ENCODE peak calls at places on chromosome 7, in ten cellular contexts. One of them, this sample, is unnamed.

GRCh38 chr7:45681596-45682357 is 107.6 kb downstream of the ADCY1 start:
- DNase-seq in astrocyte: no peak
- DNase-seq in lower lobe of right lung: no peak
- DNase-seq in psoas muscle: no peak
- DNase-seq in fibroblast of pulmonary artery: no peak
- DNase-seq in heart left ventricle: no peak
- DNase-seq in IMR-90: no peak
- DNase-seq in lower leg skin: no peak
- DNase-seq in thoracic aorta: no peak
- DNase-seq in AG10803: no peak
- DNase-seq in this sample: no peak

GRCh38 chr7:148078126-148078525 is 512.4 kb upstream of the C7orf33 start:
- DNase-seq in astrocyte: no peak
- DNase-seq in lower lobe of right lung: no peak
- DNase-seq in psoas muscle: no peak
- DNase-seq in fibroblast of pulmonary artery: no peak
- DNase-seq in heart left ventricle: no peak
- DNase-seq in IMR-90: no peak
- DNase-seq in lower leg skin: no peak
- DNase-seq in thoracic aorta: no peak
- DNase-seq in AG10803: no peak
- DNase-seq in this sample: no peak

GRCh38 chr7:11191574-11192220 is 218.0 kb downstream of the PHF14 start:
- DNase-seq in astrocyte: no peak
- DNase-seq in lower lobe of right lung: no peak
- DNase-seq in psoas muscle: no peak
- DNase-seq in fibroblast of pulmonary artery: no peak
- DNase-seq in heart left ventricle: no peak
- DNase-seq in IMR-90: no peak
- DNase-seq in lower leg skin: no peak
- DNase-seq in thoracic aorta: no peak
- DNase-seq in AG10803: no peak
- DNase-seq in this sample: no peak

GRCh38 chr7:113085781-113086390 is 741 bp downstream of the GPR85 start:
- DNase-seq in astrocyte: peak; percentile 41
- DNase-seq in lower lobe of right lung: no peak
- DNase-seq in psoas muscle: no peak
- DNase-seq in fibroblast of pulmonary artery: peak; percentile 18
- DNase-seq in heart left ventricle: no peak
- DNase-seq in IMR-90: peak; percentile 23
- DNase-seq in lower leg skin: no peak
- DNase-seq in thoracic aorta: no peak
- DNase-seq in AG10803: peak; percentile 34
- DNase-seq in this sample: peak; percentile 45

GRCh38 chr7:11792122-11792521 is 39.9 kb downstream of the THSD7A start:
- DNase-seq in astrocyte: no peak
- DNase-seq in lower lobe of right lung: no peak
- DNase-seq in psoas muscle: no peak
- DNase-seq in fibroblast of pulmonary artery: no peak
- DNase-seq in heart left ventricle: no peak
- DNase-seq in IMR-90: no peak
- DNase-seq in lower leg skin: no peak
- DNase-seq in thoracic aorta: no peak
- DNase-seq in AG10803: no peak
- DNase-seq in this sample: no peak

GRCh38 chr7:129053938-129054437 is 923 bp downstream of the TNPO3 start:
- DNase-seq in astrocyte: peak; percentile 18
- DNase-seq in lower lobe of right lung: no peak
- DNase-seq in psoas muscle: no peak
- DNase-seq in fibroblast of pulmonary artery: peak; percentile 44
- DNase-seq in heart left ventricle: no peak
- DNase-seq in IMR-90: peak; percentile 32
- DNase-seq in lower leg skin: no peak
- DNase-seq in thoracic aorta: no peak
- DNase-seq in AG10803: peak; percentile 23
- DNase-seq in this sample: peak; percentile 55

GRCh38 chr7:150434240-150434639 is 16.2 kb upstream of the GIMAP8 start:
- DNase-seq in astrocyte: no peak
- DNase-seq in lower lobe of right lung: no peak
- DNase-seq in psoas muscle: no peak
- DNase-seq in fibroblast of pulmonary artery: no peak
- DNase-seq in heart left ventricle: no peak
- DNase-seq in IMR-90: no peak
- DNase-seq in lower leg skin: peak; percentile 40
- DNase-seq in thoracic aorta: no peak
- DNase-seq in AG10803: no peak
- DNase-seq in this sample: no peak

GRCh38 chr7:137508437-137509175 is 165.1 kb upstream of the PTN start:
- DNase-seq in astrocyte: peak; percentile 95
- DNase-seq in lower lobe of right lung: no peak
- DNase-seq in psoas muscle: no peak
- DNase-seq in fibroblast of pulmonary artery: peak; percentile 86
- DNase-seq in heart left ventricle: no peak
- DNase-seq in IMR-90: peak; percentile 90
- DNase-seq in lower leg skin: no peak
- DNase-seq in thoracic aorta: no peak
- DNase-seq in AG10803: peak; percentile 78
- DNase-seq in this sample: peak; percentile 85

GRCh38 chr7:111855161-111855841 is 293.0 kb upstream of the IMMP2L start:
- DNase-seq in astrocyte: peak; percentile 39
- DNase-seq in lower lobe of right lung: no peak
- DNase-seq in psoas muscle: no peak
- DNase-seq in fibroblast of pulmonary artery: peak; percentile 89
- DNase-seq in heart left ventricle: no peak
- DNase-seq in IMR-90: peak; percentile 79
- DNase-seq in lower leg skin: no peak
- DNase-seq in thoracic aorta: no peak
- DNase-seq in AG10803: peak; percentile 76
- DNase-seq in this sample: peak; percentile 92

GRCh38 chr7:19020711-19021110 is 96.7 kb downstream of the TWIST1 start:
- DNase-seq in astrocyte: peak; percentile 89
- DNase-seq in lower lobe of right lung: no peak
- DNase-seq in psoas muscle: no peak
- DNase-seq in fibroblast of pulmonary artery: no peak
- DNase-seq in heart left ventricle: no peak
- DNase-seq in IMR-90: peak; percentile 41
- DNase-seq in lower leg skin: no peak
- DNase-seq in thoracic aorta: no peak
- DNase-seq in AG10803: peak; percentile 46
- DNase-seq in this sample: no peak

GRCh38 chr7:20132596-20132995 is 84.6 kb downstream of the MACC1 start:
- DNase-seq in astrocyte: no peak
- DNase-seq in lower lobe of right lung: no peak
- DNase-seq in psoas muscle: no peak
- DNase-seq in fibroblast of pulmonary artery: no peak
- DNase-seq in heart left ventricle: no peak
- DNase-seq in IMR-90: no peak
- DNase-seq in lower leg skin: no peak
- DNase-seq in thoracic aorta: no peak
- DNase-seq in AG10803: no peak
- DNase-seq in this sample: no peak

GRCh38 chr7:133054167-133054840 is 27.6 kb downstream of the CHCHD3 start:
- DNase-seq in astrocyte: peak; percentile 34
- DNase-seq in lower lobe of right lung: no peak
- DNase-seq in psoas muscle: no peak
- DNase-seq in fibroblast of pulmonary artery: no peak
- DNase-seq in heart left ventricle: no peak
- DNase-seq in IMR-90: peak; percentile 47
- DNase-seq in lower leg skin: no peak
- DNase-seq in thoracic aorta: no peak
- DNase-seq in AG10803: peak; percentile 5
- DNase-seq in this sample: peak; percentile 23

GRCh38 chr7:41688012-41688625 is 14.8 kb downstream of the INHBA start:
- DNase-seq in astrocyte: no peak
- DNase-seq in lower lobe of right lung: no peak
- DNase-seq in psoas muscle: no peak
- DNase-seq in fibroblast of pulmonary artery: no peak
- DNase-seq in heart left ventricle: no peak
- DNase-seq in IMR-90: peak; percentile 68
- DNase-seq in lower leg skin: no peak
- DNase-seq in thoracic aorta: no peak
- DNase-seq in AG10803: no peak
- DNase-seq in this sample: peak; percentile 44

GRCh38 chr7:474605-475424 is 44.8 kb downstream of the PDGFA start:
- DNase-seq in astrocyte: no peak
- DNase-seq in lower lobe of right lung: no peak
- DNase-seq in psoas muscle: no peak
- DNase-seq in fibroblast of pulmonary artery: no peak
- DNase-seq in heart left ventricle: peak; percentile 50
- DNase-seq in IMR-90: no peak
- DNase-seq in lower leg skin: no peak
- DNase-seq in thoracic aorta: no peak
- DNase-seq in AG10803: no peak
- DNase-seq in this sample: no peak
- TF ChIP-seq CTCF in astrocyte: no peak
- TF ChIP-seq CTCF in lower lobe of right lung: no peak
- TF ChIP-seq CTCF in psoas muscle: no peak
- TF ChIP-seq CTCF in fibroblast of pulmonary artery: no peak
- TF ChIP-seq CTCF in heart left ventricle: no peak
- TF ChIP-seq CTCF in IMR-90: no peak
- TF ChIP-seq CTCF in lower leg skin: no peak
- TF ChIP-seq CTCF in thoracic aorta: no peak
- TF ChIP-seq CTCF in AG10803: no peak
- TF ChIP-seq CTCF in this sample: no peak

GRCh38 chr7:131959106-131959812 is 402.8 kb upstream of the PODXL start:
- DNase-seq in astrocyte: no peak
- DNase-seq in lower lobe of right lung: no peak
- DNase-seq in psoas muscle: peak; percentile 25
- DNase-seq in fibroblast of pulmonary artery: no peak
- DNase-seq in heart left ventricle: no peak
- DNase-seq in IMR-90: no peak
- DNase-seq in lower leg skin: peak; percentile 39
- DNase-seq in thoracic aorta: no peak
- DNase-seq in AG10803: peak; percentile 58
- DNase-seq in this sample: no peak
- H3K4me3 ChIP-seq in astrocyte: no peak overlapping the region
- H3K4me3 ChIP-seq in lower lobe of right lung: no peak overlapping the region
- H3K4me3 ChIP-seq in psoas muscle: no peak overlapping the region
- H3K4me3 ChIP-seq in fibroblast of pulmonary artery: no peak overlapping the region
- H3K4me3 ChIP-seq in heart left ventricle: no peak overlapping the region
- H3K4me3 ChIP-seq in IMR-90: no peak overlapping the region
- H3K4me3 ChIP-seq in lower leg skin: no peak overlapping the region
- H3K4me3 ChIP-seq in thoracic aorta: no peak overlapping the region
- H3K4me3 ChIP-seq in AG10803: no peak overlapping the region
- H3K4me3 ChIP-seq in this sample: no peak overlapping the region

DNA sequence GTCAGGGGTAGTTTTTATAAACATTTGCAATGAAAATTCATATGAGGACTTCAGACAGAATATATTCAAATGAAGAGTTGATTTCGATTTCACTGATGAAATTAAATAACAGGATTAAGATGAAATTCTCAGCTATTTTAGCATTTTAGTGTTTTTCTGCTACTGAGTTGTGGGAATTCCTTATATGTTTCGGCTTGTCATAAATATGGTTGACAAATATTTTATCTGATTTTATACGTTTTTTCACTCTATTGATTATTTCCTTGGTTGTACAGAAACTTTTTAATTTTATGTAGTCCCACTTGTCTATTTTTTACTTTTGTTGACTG is 14.6 kb upstream of the NME8 start:
- DNase-seq in astrocyte: no peak
- DNase-seq in lower lobe of right lung: no peak
- DNase-seq in psoas muscle: no peak
- DNase-seq in fibroblast of pulmonary artery: no peak
- DNase-seq in heart left ventricle: no peak
- DNase-seq in IMR-90: no peak
- DNase-seq in lower leg skin: no peak
- DNase-seq in thoracic aorta: no peak
- DNase-seq in AG10803: no peak
- DNase-seq in this sample: no peak
- TF ChIP-seq CTCF in astrocyte: no peak
- TF ChIP-seq CTCF in lower lobe of right lung: no peak
- TF ChIP-seq CTCF in psoas muscle: no peak
- TF ChIP-seq CTCF in fibroblast of pulmonary artery: no peak
- TF ChIP-seq CTCF in heart left ventricle: no peak
- TF ChIP-seq CTCF in IMR-90: no peak
- TF ChIP-seq CTCF in lower leg skin: no peak
- TF ChIP-seq CTCF in thoracic aorta: no peak
- TF ChIP-seq CTCF in AG10803: no peak
- TF ChIP-seq CTCF in this sample: no peak

DNA sequence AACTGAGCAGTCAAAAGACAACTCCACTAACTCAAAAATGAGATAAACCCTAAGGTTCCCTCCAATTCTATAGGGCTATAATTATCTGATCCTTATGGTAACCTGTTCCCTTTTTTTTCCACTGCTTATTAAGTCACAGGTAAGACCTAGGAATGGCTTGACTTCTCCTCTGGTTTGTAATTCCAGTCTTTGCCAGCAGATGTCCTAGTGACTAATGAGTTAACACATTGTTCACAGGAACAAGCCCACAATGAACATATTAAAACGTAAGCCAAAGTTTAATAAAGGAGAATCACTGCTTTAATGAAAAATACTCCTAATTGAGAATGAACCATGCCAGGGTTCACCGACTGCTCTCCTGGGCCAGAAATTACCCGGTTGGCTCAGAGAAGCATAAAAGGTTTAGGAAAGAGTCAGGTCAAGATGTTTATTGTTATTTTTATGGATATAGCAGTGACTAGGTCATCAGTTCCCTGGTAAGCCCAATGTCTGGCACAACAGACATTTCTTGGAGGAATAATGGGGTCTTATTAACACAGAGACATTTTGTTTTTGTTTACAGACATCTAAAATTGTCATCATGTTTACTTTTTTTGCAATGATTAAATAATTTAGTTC is 120.1 kb downstream of the ELAPOR2 start:
- DNase-seq in astrocyte: peak; percentile 43
- DNase-seq in lower lobe of right lung: no peak
- DNase-seq in psoas muscle: no peak
- DNase-seq in fibroblast of pulmonary artery: peak; percentile 82
- DNase-seq in heart left ventricle: no peak
- DNase-seq in IMR-90: peak; percentile 60
- DNase-seq in lower leg skin: no peak
- DNase-seq in thoracic aorta: no peak
- DNase-seq in AG10803: peak; percentile 63
- DNase-seq in this sample: peak; percentile 83
- H3K4me3 ChIP-seq in astrocyte: no peak overlapping the region
- H3K4me3 ChIP-seq in lower lobe of right lung: no peak overlapping the region
- H3K4me3 ChIP-seq in psoas muscle: no peak overlapping the region
- H3K4me3 ChIP-seq in fibroblast of pulmonary artery: no peak overlapping the region
- H3K4me3 ChIP-seq in heart left ventricle: no peak overlapping the region
- H3K4me3 ChIP-seq in IMR-90: no peak overlapping the region
- H3K4me3 ChIP-seq in lower leg skin: no peak overlapping the region
- H3K4me3 ChIP-seq in thoracic aorta: no peak overlapping the region
- H3K4me3 ChIP-seq in AG10803: no peak overlapping the region
- H3K4me3 ChIP-seq in this sample: no peak overlapping the region

DNA sequence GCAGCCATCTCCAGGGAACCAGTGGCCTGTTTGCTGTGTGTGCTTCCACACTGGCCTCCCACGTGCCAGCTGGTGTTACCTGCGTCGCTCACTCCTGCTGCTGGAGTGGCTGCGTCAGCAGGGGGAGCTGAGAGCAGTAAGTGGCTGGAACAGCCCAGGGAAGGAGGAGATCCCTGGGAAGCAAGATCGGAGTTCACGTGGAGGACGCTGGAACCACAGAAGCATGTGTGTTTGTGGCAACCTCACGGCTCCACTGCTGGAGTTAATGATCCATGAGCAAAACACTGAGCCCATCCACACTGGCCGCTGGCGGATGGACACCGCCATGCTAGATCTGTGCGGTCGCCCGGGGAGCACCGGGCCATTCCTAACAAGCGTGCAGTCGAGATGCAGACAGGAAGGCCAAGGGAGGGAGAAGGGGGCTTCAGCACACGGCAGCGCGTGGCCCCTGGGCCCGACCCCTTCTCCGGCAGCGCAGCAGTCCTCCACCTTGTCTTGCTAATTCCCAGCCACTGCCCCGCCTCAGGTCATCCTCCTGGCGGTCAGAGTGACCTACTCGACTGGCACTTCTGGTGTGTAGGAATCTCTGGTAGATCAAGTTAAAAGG is 68.5 kb upstream of the EEPD1 start:
- DNase-seq in astrocyte: peak; percentile 73
- DNase-seq in lower lobe of right lung: no peak
- DNase-seq in psoas muscle: peak; percentile 49
- DNase-seq in fibroblast of pulmonary artery: peak; percentile 45
- DNase-seq in heart left ventricle: no peak
- DNase-seq in IMR-90: peak; percentile 41
- DNase-seq in lower leg skin: peak; percentile 69
- DNase-seq in thoracic aorta: no peak
- DNase-seq in AG10803: peak; percentile 58
- DNase-seq in this sample: peak; percentile 64
- TF ChIP-seq CTCF in astrocyte: peak; percentile 25
- TF ChIP-seq CTCF in lower lobe of right lung: no peak
- TF ChIP-seq CTCF in psoas muscle: peak; percentile 43
- TF ChIP-seq CTCF in fibroblast of pulmonary artery: peak; percentile 38
- TF ChIP-seq CTCF in heart left ventricle: peak; percentile 22
- TF ChIP-seq CTCF in IMR-90: peak; percentile 33
- TF ChIP-seq CTCF in lower leg skin: no peak
- TF ChIP-seq CTCF in thoracic aorta: peak; percentile 19
- TF ChIP-seq CTCF in AG10803: peak; percentile 35
- TF ChIP-seq CTCF in this sample: peak; percentile 65